ENCODE peak calls at places on chromosomes 12 and 14, in seven cellular contexts. H, L, D, B, O, T and W are unnamed samples.

GRCh38 chr12:115979851-115980250 is 297.6 kb downstream of the MED13L start:
- DNase-seq in B (no peak), H (no peak), T (no peak), D (no peak), O (no peak), L (no peak), W (no peak)

GRCh38 chr14:86654558-86655184 is 1124.7 kb downstream of the FLRT2 start:
- DNase-seq in D (peak), T (peak), H (no peak), B (no peak), O (no peak), L (peak), W (peak)

GRCh38 chr12:30043151-30043550 is 259.4 kb upstream of the TMTC1 start:
- DNase-seq in H (no peak), O (no peak), B (no peak), T (no peak), L (no peak), D (no peak), W (no peak)

GRCh38 chr12:18261273-18261672 is at the start of gene PIK3C2G:
- DNase-seq in D (peak), B (no peak), O (no peak), H (no peak), L (no peak), T (no peak), W (no peak)

GRCh38 chr12:95838125-95838524 is 20.6 kb upstream of the SNRPF start:
- DNase-seq in H (no peak), T (no peak), B (peak), D (no peak), L (peak), O (no peak), W (no peak)

GRCh38 chr14:25237845-25238244 is 187.9 kb upstream of the STXBP6 start:
- DNase-seq in O (no peak), T (no peak), B (no peak), L (no peak), D (peak), H (no peak), W (no peak)

GRCh38 chr14:50312734-50313054 is 570 bp downstream of the DMAC2L start:
- DNase-seq in D (no peak), O (no peak), H (no peak), B (no peak), L (no peak), T (no peak), W (no peak)

GRCh38 chr12:54017027-54017788 is 8.4 kb downstream of the HOXC8 start:
- DNase-seq in D (peak), B (no peak), H (peak), L (no peak), T (no peak), O (no peak), W (no peak)

GRCh38 chr14:92693998-92694780 is 54.2 kb downstream of the LGMN start:
- DNase-seq in O (no peak), D (no peak), B (no peak), T (no peak), H (no peak), L (peak), W (peak)

GRCh38 chr12:12722351-12723146 is 5.4 kb downstream of the CDKN1B start:
- DNase-seq in O (no peak), H (no peak), L (no peak), B (no peak), D (peak), T (no peak), W (no peak)

GRCh38 chr12:91985002-91985767 is 160.5 kb downstream of the BTG1 start:
- DNase-seq in H (no peak), L (no peak), B (no peak), O (no peak), D (no peak), T (no peak), W (no peak)

GRCh38 chr12:4134833-4135597 is 138.5 kb upstream of the CCND2 start:
- DNase-seq in O (no peak), B (no peak), T (no peak), D (no peak), L (no peak), H (no peak), W (no peak)

GRCh38 chr12:113863455-113863845 is 102.7 kb downstream of the RBM19 start:
- DNase-seq in B (no peak), L (no peak), D (no peak), T (no peak), H (no peak), O (no peak), W (no peak)

GRCh38 chr14:95480109-95480886 is 36.2 kb downstream of the SYNE3 start:
- DNase-seq in H (peak), T (peak), L (no peak), O (no peak), B (no peak), D (peak), W (no peak)

GRCh38 chr14:91333640-91334039 is 84.0 kb downstream of the CCDC88C start:
- DNase-seq in T (no peak), D (no peak), O (no peak), H (no peak), B (no peak), L (no peak), W (no peak)

GRCh38 chr12:29754235-29755189 is 29.2 kb downstream of the TMTC1 start:
- DNase-seq in H (no peak), T (peak), B (no peak), O (no peak), L (no peak), D (no peak), W (no peak)

GRCh38 chr14:91063119-91063518 is 2.7 kb upstream of the RPS6KA5 start:
- DNase-seq in O (no peak), B (no peak), T (no peak), D (peak), H (no peak), L (no peak), W (no peak)

GRCh38 chr12:28709996-28710685 is 438.9 kb upstream of the FAR2 start:
- DNase-seq in D (no peak), H (no peak), L (no peak), T (no peak), O (no peak), B (no peak), W (no peak)

GRCh38 chr14:57560681-57561080 is 67.0 kb upstream of the CCDC198 start:
- DNase-seq in T (no peak), H (no peak), D (no peak), L (no peak), O (no peak), B (no peak), W (no peak)

GRCh38 chr12:27488479-27488878 is 35.5 kb upstream of the PPFIBP1 start:
- DNase-seq in B (no peak), H (no peak), L (no peak), D (peak), T (no peak), O (no peak), W (no peak)

GRCh38 chr12:67592228-67593011 is 56.1 kb upstream of the DYRK2 start:
- DNase-seq in O (no peak), H (no peak), B (peak), L (no peak), T (peak), D (peak), W (peak)

GRCh38 chr12:46268617-46269428 is at the start of gene SLC38A1:
- DNase-seq in H (peak), L (peak), T (peak), D (peak), O (peak), B (no peak), W (no peak)

GRCh38 chr12:82082476-82082875 is 275.7 kb downstream of the CCDC59 start:
- DNase-seq in H (no peak), T (no peak), D (peak), O (no peak), L (no peak), B (no peak), W (no peak)
- H3K4me3 ChIP-seq in H (no peak), T (no peak), D (no peak), O (no peak), L (no peak), B (no peak), W (no peak)

DNA sequence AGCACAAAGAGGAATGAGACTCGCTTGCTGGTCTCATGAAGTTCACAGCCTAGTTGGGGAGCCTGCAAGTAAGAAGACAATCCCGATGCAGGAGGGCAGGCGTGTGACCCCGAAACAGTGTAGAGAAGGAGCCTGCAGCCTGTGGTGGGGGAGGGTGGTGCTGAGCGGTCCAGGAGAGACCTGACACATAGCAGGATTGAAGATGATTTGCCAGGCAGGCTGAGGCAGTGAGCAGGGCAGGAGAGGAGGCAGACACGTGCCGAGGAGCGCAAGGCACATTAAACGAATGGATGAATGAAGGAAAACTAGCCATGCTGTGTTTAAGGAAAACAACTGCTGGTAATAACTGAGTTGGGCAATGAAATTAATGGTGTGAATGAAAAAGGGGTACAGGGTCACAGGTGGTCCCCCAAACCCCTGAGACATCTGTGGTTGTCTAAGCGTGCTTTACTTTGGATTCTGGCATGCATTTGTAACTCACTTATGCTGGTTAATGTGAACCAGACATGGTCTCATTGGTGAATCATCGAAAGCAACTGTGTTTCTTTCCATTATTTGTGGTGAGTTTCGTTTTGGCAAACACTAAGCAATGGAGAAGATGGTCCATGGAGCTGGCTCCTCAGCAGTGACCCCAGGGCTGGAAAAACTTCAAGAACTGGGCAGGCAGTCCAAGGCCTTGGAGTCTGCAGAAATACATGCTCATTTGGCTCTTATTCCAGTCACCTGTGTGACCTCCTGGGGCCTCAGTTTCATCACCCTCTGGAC is 96.9 kb upstream of the EVL start:
- DNase-seq in L (no peak), O (no peak), D (peak), B (peak), T (no peak), H (no peak), W (no peak)
- H3K4me3 ChIP-seq in L (no peak), O (no peak), D (no peak), B (no peak), T (no peak), H (no peak), W (no peak)

DNA sequence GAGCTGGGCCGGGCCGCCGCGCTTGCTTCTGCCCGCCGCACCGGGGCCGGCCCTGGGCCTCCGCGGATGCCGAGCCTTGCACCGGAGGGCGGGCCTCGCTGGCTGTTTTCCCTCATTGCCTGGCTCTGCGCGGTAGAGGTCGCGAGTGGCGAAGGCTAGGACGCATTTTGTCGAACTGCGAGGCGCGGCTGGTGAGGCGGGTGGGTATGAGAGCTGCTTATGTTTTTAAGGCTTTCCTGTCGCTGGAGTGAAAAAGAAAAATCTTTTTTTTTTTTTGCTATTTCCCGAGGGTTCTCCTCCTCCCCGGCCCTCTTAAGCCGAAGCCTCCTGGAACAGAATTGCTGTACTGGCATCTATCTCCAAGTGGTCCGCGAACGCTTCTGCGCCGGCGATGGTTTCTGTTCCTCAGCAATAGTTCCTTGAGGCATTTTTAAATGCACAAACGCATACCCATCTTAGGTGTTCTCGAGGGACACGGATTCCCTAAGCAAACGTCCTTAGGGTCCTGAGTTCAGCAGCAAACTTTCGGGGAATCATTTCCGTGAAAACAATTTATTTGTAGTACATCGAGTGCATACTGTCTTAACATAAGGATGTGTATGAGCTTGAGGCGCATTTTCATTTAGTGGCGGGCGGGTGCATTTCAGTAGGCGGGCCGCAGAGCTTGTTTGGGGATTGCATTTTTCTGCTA is 631 bp downstream of the RESF1 start:
- DNase-seq in D (peak), T (peak), H (peak), O (peak), L (peak), B (no peak), W (no peak)
- H3K4me3 ChIP-seq in D (peak), T (peak), H (peak), O (peak), L (peak), B (peak), W (peak)

GRCh38 chr12:64665506-64665905 is 55.2 kb downstream of the RASSF3 start:
- DNase-seq in B (no peak), O (no peak), L (no peak), T (no peak), D (no peak), H (no peak), W (no peak)
- H3K4me3 ChIP-seq in B (no peak), O (no peak), L (no peak), T (no peak), D (no peak), H (no peak), W (no peak)